ENCODE peak calls at places on chromosomes 4 and X, in ten cellular contexts. P, D, J, G, A, Z, V, Q, O and Y are unnamed samples.

GRCh38 chrX:107559506-107559905 is 68.8 kb upstream of the PRPS1 start:
- DNase-seq in P (no peak), D (no peak), J (no peak), G (no peak), A (no peak), Z (no peak), V (no peak), Q (peak), O (no peak), Y (no peak)

GRCh38 chr4:4947721-4948120 is 71.5 kb downstream of the CYTL1 start:
- DNase-seq in P (no peak), D (no peak), J (no peak), G (no peak), A (no peak), Z (no peak), V (no peak), Q (no peak), O (no peak), Y (no peak)

GRCh38 chrX:51614353-51614752 is 4.4 kb downstream of the CENPVL3 start:
- DNase-seq in P (peak), D (no peak), J (peak), G (no peak), A (no peak), Z (no peak), V (peak), Q (peak), O (no peak), Y (peak)

GRCh38 chr4:93776386-93777080 is 52.0 kb upstream of the ATOH1 start:
- DNase-seq in P (no peak), D (no peak), J (peak), G (no peak), A (no peak), Z (no peak), V (peak), Q (peak), O (no peak), Y (no peak)

GRCh38 chrX:17484592-17484991 is 109.6 kb downstream of the NHS start:
- DNase-seq in P (no peak), D (no peak), J (no peak), G (no peak), A (no peak), Z (no peak), V (no peak), Q (no peak), O (no peak), Y (no peak)

GRCh38 chrX:130539721-130540321 is 138.0 kb downstream of the RBMX2 start:
- DNase-seq in P (peak), D (no peak), J (peak), G (peak), A (no peak), Z (no peak), V (peak), Q (peak), O (no peak), Y (peak)

GRCh38 chr4:41746025-41746439 is 2.5 kb downstream of the PHOX2B start:
- DNase-seq in P (no peak), D (no peak), J (no peak), G (no peak), A (no peak), Z (no peak), V (no peak), Q (no peak), O (no peak), Y (no peak)

GRCh38 chr4:156830356-156830755 is 141.2 kb downstream of the PDGFC start:
- DNase-seq in P (no peak), D (peak), J (no peak), G (no peak), A (no peak), Z (no peak), V (peak), Q (peak), O (no peak), Y (no peak)

GRCh38 chrX:72094894-72095293 is 36.8 kb downstream of the RTL5 start:
- DNase-seq in P (peak), D (no peak), J (no peak), G (peak), A (no peak), Z (no peak), V (no peak), Q (no peak), O (peak), Y (peak)

GRCh38 chr4:99540287-99540939 is 23.4 kb downstream of the TRMT10A start:
- DNase-seq in P (no peak), D (no peak), J (no peak), G (no peak), A (no peak), Z (no peak), V (no peak), Q (no peak), O (no peak), Y (no peak)

GRCh38 chr4:38461342-38461741 is 202.7 kb upstream of the KLF3 start:
- DNase-seq in P (no peak), D (no peak), J (no peak), G (no peak), A (no peak), Z (no peak), V (no peak), Q (no peak), O (no peak), Y (no peak)

GRCh38 chr4:25814323-25814722 is 48.5 kb downstream of the SEL1L3 start:
- DNase-seq in P (no peak), D (no peak), J (peak), G (no peak), A (no peak), Z (no peak), V (peak), Q (no peak), O (no peak), Y (no peak)

GRCh38 chr4:101347267-101347556 is at the start of gene PPP3CA:
- DNase-seq in P (no peak), D (no peak), J (no peak), G (no peak), A (no peak), Z (no peak), V (no peak), Q (no peak), O (no peak), Y (no peak)

GRCh38 chrX:103376118-103376978 is at the start of gene BEX3:
- DNase-seq in P (peak), D (no peak), J (peak), G (peak), A (peak), Z (peak), V (no peak), Q (peak), O (no peak), Y (peak)

GRCh38 chr4:17707671-17708070 is 73.8 kb downstream of the FAM184B start:
- DNase-seq in P (no peak), D (no peak), J (no peak), G (no peak), A (no peak), Z (no peak), V (no peak), Q (no peak), O (no peak), Y (no peak)